ENCODE peak calls at places on chromosomes 16 and 17, in six cellular contexts. G is lung, T is upper lobe of right lung, N is body of pancreas, O is lower lobe of right lung, K is heart left ventricle. Q is an unnamed sample. For H3K4me1, the result is how much of the 10 kb centered on the place peaks cover.

GRCh38 chr16:70553645-70554044 is 30.0 kb downstream of the SF3B3 start:
- DNase-seq in T (no peak), N (no peak), G (no peak), O (no peak), K (no peak), Q (no peak)

GRCh38 chr16:87754535-87754934 is 11.3 kb downstream of the KLHDC4 start:
- DNase-seq in G (no peak), N (no peak), K (no peak), O (no peak), T (no peak), Q (no peak)

GRCh38 chr16:15829460-15829859 is 27.4 kb downstream of the MYH11 start:
- DNase-seq in T (peak), K (peak), O (peak), G (peak), N (no peak), Q (peak)

GRCh38 chr17:33978889-33979288 is 276.2 kb upstream of the CCL2 start:
- DNase-seq in N (no peak), O (no peak), K (no peak), T (no peak), G (no peak), Q (no peak)

GRCh38 chr16:75446416-75446815 is 13.1 kb upstream of the CFDP1 start:
- DNase-seq in G (no peak), N (no peak), K (no peak), T (no peak), O (no peak), Q (no peak)

GRCh38 chr16:19874816-19875546 is 9.7 kb downstream of the GPRC5B start:
- DNase-seq in T (no peak), O (peak), K (no peak), N (no peak), G (no peak), Q (no peak)

GRCh38 chr17:27257031-27257357 is 36.9 kb upstream of the WSB1 start:
- DNase-seq in N (no peak), O (no peak), G (no peak), K (no peak), T (no peak), Q (peak)

GRCh38 chr17:68255731-68256538 is 8.1 kb downstream of the AMZ2 start:
- DNase-seq in T (no peak), K (no peak), O (no peak), G (no peak), N (no peak), Q (no peak)

GRCh38 chr17:9843152-9844010 is 17.7 kb downstream of the GLP2R start:
- DNase-seq in N (no peak), O (no peak), T (no peak), K (no peak), G (no peak), Q (no peak)

GRCh38 chr17:55454906-55455474 is 33.4 kb upstream of the MMD start:
- DNase-seq in G (no peak), K (no peak), O (no peak), N (no peak), T (no peak), Q (no peak)

GRCh38 chr17:56222255-56222654 is 69.0 kb downstream of the ANKFN1 start:
- DNase-seq in T (no peak), N (no peak), G (no peak), K (no peak), O (no peak), Q (no peak)

GRCh38 chr16:82653550-82654511 is 27.1 kb downstream of the CDH13 start:
- DNase-seq in T (no peak), O (no peak), K (no peak), G (no peak), N (no peak), Q (no peak)

GRCh38 chr17:81254955-81255717 is 16.0 kb downstream of the NDUFAF8 start:
- DNase-seq in T (peak), O (peak), K (peak), G (peak), N (peak), Q (peak)

GRCh38 chr17:5585814-5586558 is 1.7 kb upstream of the NLRP1 start:
- DNase-seq in O (no peak), T (no peak), K (no peak), N (no peak), G (no peak), Q (peak)

GRCh38 chr17:82213251-82214011 is 789 bp upstream of the CCDC57 start:
- DNase-seq in T (peak), G (no peak), O (peak), N (no peak), K (no peak), Q (peak)

GRCh38 chr17:17551361-17551760 is 40.1 kb downstream of the PEMT start:
- DNase-seq in N (no peak), T (no peak), K (peak), O (no peak), G (no peak), Q (no peak)

GRCh38 chr17:28406478-28406824 is 439 bp upstream of the SLC46A1 start:
- DNase-seq in G (no peak), O (no peak), N (no peak), T (peak), K (no peak), Q (peak)

GRCh38 chr17:51427259-51428255 is 167.2 kb downstream of the UTP18 start:
- DNase-seq in K (no peak), G (no peak), N (no peak), O (no peak), T (no peak), Q (no peak)

GRCh38 chr16:14302399-14303181 is 231.5 kb downstream of the MRTFB start:
- DNase-seq in T (no peak), G (no peak), K (peak), O (no peak), N (peak), Q (peak)

GRCh38 chr17:74759941-74760340 is 11.5 kb downstream of the NHERF1 start:
- DNase-seq in K (no peak), G (peak), T (peak), N (peak), O (peak), Q (peak)

GRCh38 chr16:349211-349610 is 3.3 kb downstream of the AXIN1 start:
- DNase-seq in K (no peak), G (no peak), O (no peak), N (no peak), T (no peak), Q (peak)

GRCh38 chr17:71511266-71511995 is 609.4 kb upstream of the SOX9 start:
- DNase-seq in T (no peak), K (no peak), N (no peak), G (no peak), O (no peak), Q (no peak)

GRCh38 chr17:44223574-44224046 is 4.1 kb upstream of the UBTF start:
- DNase-seq in T (no peak), K (no peak), N (peak), G (no peak), O (no peak), Q (peak)

GRCh38 chr17:7844292-7845154 is 10.3 kb upstream of the TMEM88 start:
- DNase-seq in G (peak), O (peak), K (peak), T (peak), N (peak), Q (peak)

GRCh38 chr16:73268311-73268997 is 220.5 kb upstream of the ZFHX3 start:
- DNase-seq in O (no peak), G (no peak), N (no peak), K (no peak), T (no peak), Q (peak)

GRCh38 chr17:63911657-63912100 is 621 bp upstream of the CSHL1 start:
- DNase-seq in O (no peak), G (no peak), N (peak), T (peak), K (no peak), Q (peak)

GRCh38 chr17:69501591-69502468 is 87.3 kb downstream of the MAP2K6 start:
- DNase-seq in O (no peak), T (no peak), K (peak), N (peak), G (peak), Q (peak)

GRCh38 chr17:62750502-62751349 is 57.4 kb downstream of the MARCHF10 start:
- DNase-seq in T (no peak), K (no peak), N (no peak), G (no peak), O (no peak), Q (no peak)

GRCh38 chr16:77113835-77114234 is 77.2 kb upstream of the MON1B start:
- DNase-seq in K (peak), T (no peak), N (no peak), O (no peak), G (no peak), Q (peak)

GRCh38 chr16:57273359-57273758 is 11.1 kb downstream of the PLLP start:
- DNase-seq in O (no peak), G (no peak), T (no peak), N (no peak), K (no peak), Q (no peak)

GRCh38 chr17:79843475-79843916 is 4.3 kb upstream of the CBX4 start:
- DNase-seq in G (no peak), N (peak), T (no peak), O (no peak), K (no peak), Q (no peak)

GRCh38 chr17:50114849-50115357 is 15.1 kb downstream of the SAMD14 start:
- DNase-seq in K (no peak), N (no peak), T (no peak), O (no peak), G (no peak), Q (no peak)

GRCh38 chr17:74742978-74743545 is 5.4 kb upstream of the NHERF1 start:
- DNase-seq in O (no peak), N (no peak), K (no peak), T (no peak), G (no peak), Q (no peak)

GRCh38 chr17:44760474-44761308 is 1.9 kb downstream of the ADAM11 start:
- DNase-seq in O (no peak), T (peak), N (no peak), G (no peak), K (no peak), Q (no peak)

GRCh38 chr17:81248649-81249048 is 9.5 kb downstream of the NDUFAF8 start:
- DNase-seq in N (no peak), K (no peak), O (peak), G (no peak), T (no peak), Q (no peak)

GRCh38 chr17:80845863-80846671 is 145.6 kb upstream of the CHMP6 start:
- DNase-seq in N (peak), K (no peak), T (peak), O (peak), G (no peak), Q (no peak)

GRCh38 chr17:14451729-14452191 is 150.9 kb downstream of the HS3ST3B1 start:
- DNase-seq in N (no peak), O (no peak), K (no peak), G (no peak), T (no peak), Q (no peak)

GRCh38 chr17:57935833-57936807 is 19.1 kb downstream of the CUEDC1 start:
- DNase-seq in K (peak), G (no peak), N (no peak), T (no peak), O (no peak), Q (peak)

GRCh38 chr17:781920-782731 is at the start of the genes GLOD4 and MRM3:
- DNase-seq in K (peak), G (peak), N (peak), O (peak), T (peak), Q (peak)
- TF ChIP-seq CTCF in K (no peak), G (no peak), N (no peak), O (peak), T (peak), Q (peak)

GRCh38 chr16:79183571-79183970 is 417.0 kb downstream of the MAF start:
- DNase-seq in O (no peak), G (no peak), T (no peak), K (no peak), N (no peak), Q (no peak)

GRCh38 chr16:79186196-79186595 is 414.3 kb downstream of the MAF start:
- DNase-seq in N (no peak), T (no peak), G (no peak), K (peak), O (no peak), Q (no peak)

GRCh38 chr16:79188115-79188779 is 412.3 kb downstream of the MAF start:
- DNase-seq in G (no peak), T (no peak), K (no peak), O (no peak), N (no peak), Q (no peak)

GRCh38 chr16:79184464-79184863 is 416.1 kb downstream of the MAF start:
- DNase-seq in N (no peak), O (no peak), T (no peak), G (no peak), K (no peak), Q (no peak)

GRCh38 chr16:79185681-79186080 is 414.9 kb downstream of the MAF start:
- DNase-seq in K (no peak), T (no peak), N (no peak), O (no peak), G (no peak), Q (no peak)
- H3K4me3 ChIP-seq in K (no peak), T (no peak), N (no peak), O (no peak), G (no peak), Q (no peak)

GRCh38 chr17:40475234-40476210 is 25.9 kb downstream of the TNS4 start:
- DNase-seq in O (no peak), T (no peak), G (no peak), N (no peak), K (no peak), Q (no peak)

GRCh38 chr17:40474419-40475002 is 26.9 kb downstream of the TNS4 start:
- DNase-seq in K (no peak), T (no peak), G (no peak), O (no peak), N (no peak), Q (peak)

GRCh38 chr17:40473573-40474365 is 27.7 kb downstream of the TNS4 start:
- DNase-seq in T (no peak), K (no peak), O (no peak), N (no peak), G (no peak), Q (peak)

GRCh38 chr17:40471856-40472732 is 28.8 kb downstream of the IGFBP4 start:
- DNase-seq in G (no peak), T (no peak), O (no peak), N (no peak), K (no peak), Q (no peak)

DNA sequence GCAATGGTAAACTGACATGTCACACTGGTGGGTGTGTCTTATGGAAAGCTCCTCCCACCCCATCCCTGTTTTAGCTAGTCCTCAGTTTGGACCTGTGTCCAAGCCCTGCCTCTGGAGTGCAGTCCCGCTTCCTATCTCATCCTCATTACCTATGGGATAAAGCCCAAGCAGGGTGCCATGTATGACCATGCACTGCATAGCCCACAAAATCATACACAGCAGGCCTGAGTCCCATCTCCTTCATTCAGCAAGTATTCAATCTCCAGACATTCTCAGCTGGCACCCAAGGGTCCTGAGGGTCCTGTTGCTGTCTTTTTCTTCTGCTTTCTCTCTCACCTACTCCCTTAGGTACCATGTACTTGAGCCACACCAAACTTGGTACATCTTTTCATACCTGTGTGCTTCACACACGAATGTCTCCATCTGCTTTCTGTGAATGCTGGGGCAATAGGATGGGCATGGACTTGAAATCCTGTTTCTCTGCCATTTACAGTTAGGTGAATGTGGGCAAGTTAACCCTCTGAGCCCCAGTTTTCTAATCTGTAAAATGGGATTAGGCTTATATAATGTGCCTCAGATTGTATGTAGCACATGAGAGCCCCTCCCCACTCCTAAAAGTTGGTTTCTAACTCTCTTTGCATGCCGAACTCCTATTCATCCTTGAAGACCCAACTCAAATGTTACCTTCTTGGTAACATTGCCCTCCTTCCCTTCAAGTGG is 28.5 kb downstream of the TNS4 start:
- DNase-seq in N (no peak), T (no peak), O (no peak), K (no peak), G (no peak), Q (no peak)
- H3K4me1 ChIP-seq in N (under half), T (under half), O (under half), K (under half), G (under half), Q (under half)

GRCh38 chr17:60141111-60142018 is 8.4 kb upstream of the CA4 start:
- DNase-seq in N (peak), O (peak), G (no peak), T (no peak), K (no peak), Q (no peak)

GRCh38 chr17:60142872-60143499 is 6.8 kb upstream of the CA4 start:
- DNase-seq in K (peak), O (peak), N (peak), T (peak), G (peak), Q (peak)

GRCh38 chr17:60138769-60139437 is 10.9 kb upstream of the CA4 start:
- DNase-seq in O (no peak), G (no peak), T (peak), K (no peak), N (no peak), Q (no peak)

GRCh38 chr17:60137731-60138130 is 12.0 kb upstream of the CA4 start:
- DNase-seq in T (no peak), O (no peak), G (no peak), K (no peak), N (no peak), Q (no peak)

GRCh38 chr17:60139438-60140285 is 10.1 kb upstream of the CA4 start:
- DNase-seq in K (peak), T (peak), N (peak), O (peak), G (peak), Q (peak)
- TF ChIP-seq CTCF in K (peak), T (peak), N (peak), O (peak), G (no peak), Q (peak)

GRCh38 chr17:78185981-78186688 is 717 bp downstream of the TK1 start:
- DNase-seq in G (no peak), K (no peak), O (peak), N (no peak), T (peak), Q (peak)
- H3K4me3 ChIP-seq in G (no peak), K (peak), O (no peak), N (no peak), T (no peak), Q (peak)

DNA sequence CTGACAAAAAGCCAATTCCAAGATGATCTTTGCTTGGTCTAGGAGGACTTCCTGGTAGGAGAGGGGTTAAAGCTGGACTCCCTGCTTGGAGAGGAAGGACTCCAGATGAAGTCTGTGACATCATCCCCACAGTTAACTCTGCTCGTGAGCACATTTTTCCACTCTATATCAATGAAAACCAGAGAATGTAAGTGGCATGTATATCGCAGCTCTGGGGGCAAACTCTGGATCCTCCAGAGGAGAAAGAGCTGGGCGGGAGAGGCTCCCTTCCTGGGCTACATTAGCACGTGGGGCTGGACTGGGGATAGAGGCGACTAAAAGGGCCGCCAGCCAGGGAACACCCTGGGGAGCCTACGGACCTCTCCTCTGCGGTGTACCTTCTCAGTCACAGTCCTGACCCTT is 34.1 kb downstream of the HIC1 start:
- DNase-seq in T (no peak), O (no peak), G (no peak), N (no peak), K (no peak), Q (no peak)
- H3K4me1 ChIP-seq in T (half or more), O (half or more), G (under half), N (under half), K (half or more), Q (under half)

GRCh38 chr17:39194089-39194984 is 3.1 kb downstream of the CACNB1 start:
- DNase-seq in N (no peak), G (peak), O (peak), K (peak), T (peak), Q (no peak)
- TF ChIP-seq CTCF in N (no peak), G (no peak), O (no peak), K (peak), T (no peak), Q (no peak)

DNA sequence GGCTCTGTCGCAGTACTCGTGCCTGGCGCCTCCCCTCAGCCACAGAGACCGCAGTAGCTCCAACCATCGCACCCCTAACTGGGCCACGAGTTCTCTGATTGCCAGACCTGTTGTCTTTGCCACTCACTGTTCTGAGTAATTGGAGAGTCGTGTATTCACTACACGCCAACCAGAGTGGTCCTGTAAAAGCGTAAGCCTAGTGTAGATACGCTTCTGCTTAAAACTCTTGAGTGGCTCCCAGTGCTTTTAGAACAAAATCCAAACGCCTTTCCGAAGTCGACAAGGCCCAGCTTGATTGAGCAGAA is 449 bp downstream of the PRMT7 start:
- DNase-seq in K (no peak), N (no peak), G (no peak), O (no peak), T (no peak), Q (no peak)
- H3K4me3 ChIP-seq in K (peak), N (peak), G (peak), O (peak), T (peak), Q (peak)

DNA sequence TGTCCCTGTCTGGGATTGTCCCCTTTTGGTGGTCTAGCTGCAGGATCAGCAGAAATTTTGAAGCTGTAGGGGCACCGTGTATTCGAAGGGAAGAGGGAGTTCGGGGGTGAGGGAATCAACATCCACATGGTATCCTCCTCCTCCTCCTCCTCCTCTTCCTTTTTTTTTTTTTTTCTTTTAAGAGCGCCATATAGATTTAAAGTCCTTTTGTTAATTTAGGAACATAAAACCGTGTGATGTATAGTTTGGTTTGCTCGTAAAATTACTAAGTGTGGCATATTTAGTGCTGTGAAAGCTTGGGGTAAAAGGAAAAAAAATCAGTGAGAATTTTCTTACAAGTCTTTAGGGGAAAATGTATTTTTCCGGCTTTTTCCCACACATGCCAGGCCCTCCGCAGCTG is 50.1 kb upstream of the GSE1 start:
- DNase-seq in O (no peak), K (no peak), T (no peak), N (no peak), G (no peak), Q (no peak)
- H3K4me1 ChIP-seq in O (half or more), K (under half), T (half or more), N (half or more), G (under half), Q (half or more)

Q was measured in thyroid gland.